ENCODE peak calls at places on chromosomes 6 and 20, in eight cellular contexts. D is K562; W is OCI-LY7; L is CD8-positive, alpha-beta T cell; X is heart right ventricle; F is lung; N is sigmoid colon; Q is colonic mucosa. P is an unnamed sample.

GRCh38 chr20:48470141-48470540 is 357.7 kb downstream of the PREX1 start:
- DNase-seq in D (no peak), W (no peak), L (no peak), X (no peak), F (no peak), N (no peak), Q (no peak), P (no peak)

GRCh38 chr6:24225838-24226237 is 99.8 kb downstream of the NRSN1 start:
- DNase-seq in D (no peak), W (no peak), L (no peak), X (no peak), F (no peak), N (no peak), Q (no peak), P (no peak)

GRCh38 chr6:56772737-56773184 is 130.1 kb upstream of the DST start:
- DNase-seq in D (no peak), W (no peak), L (no peak), X (no peak), F (no peak), N (peak; percentile 78), Q (no peak), P (no peak)

GRCh38 chr6:128131566-128131965 is 230.7 kb upstream of the THEMIS start:
- DNase-seq in D (no peak), W (no peak), L (no peak), X (no peak), F (no peak), N (no peak), Q (no peak), P (no peak)

GRCh38 chr20:37364927-37365272 is 19.0 kb downstream of the SRC start:
- DNase-seq in D (no peak), W (peak; percentile 23), L (no peak), X (no peak), F (no peak), N (peak; percentile 38), Q (no peak), P (no peak)

GRCh38 chr20:50308513-50309279 is 118.1 kb downstream of the CEBPB start:
- DNase-seq in D (peak; percentile 61), W (peak; percentile 50), L (no peak), X (peak; percentile 89), F (peak; percentile 78), N (peak; percentile 99), Q (peak; percentile 68), P (peak; percentile 85)

GRCh38 chr6:47932575-47932974 is 150.7 kb downstream of the OPN5 start:
- DNase-seq in D (no peak), W (no peak), L (no peak), X (no peak), F (no peak), N (no peak), Q (no peak), P (no peak)

GRCh38 chr20:21522479-21523397 is 8.9 kb upstream of the NKX2-2 start:
- DNase-seq in D (no peak), W (no peak), L (no peak), X (no peak), F (no peak), N (no peak), Q (no peak), P (no peak)

GRCh38 chr6:4320860-4321259 is 185.5 kb upstream of the ECI2 start:
- DNase-seq in D (no peak), W (no peak), L (no peak), X (no peak), F (no peak), N (no peak), Q (no peak), P (no peak)

DNA sequence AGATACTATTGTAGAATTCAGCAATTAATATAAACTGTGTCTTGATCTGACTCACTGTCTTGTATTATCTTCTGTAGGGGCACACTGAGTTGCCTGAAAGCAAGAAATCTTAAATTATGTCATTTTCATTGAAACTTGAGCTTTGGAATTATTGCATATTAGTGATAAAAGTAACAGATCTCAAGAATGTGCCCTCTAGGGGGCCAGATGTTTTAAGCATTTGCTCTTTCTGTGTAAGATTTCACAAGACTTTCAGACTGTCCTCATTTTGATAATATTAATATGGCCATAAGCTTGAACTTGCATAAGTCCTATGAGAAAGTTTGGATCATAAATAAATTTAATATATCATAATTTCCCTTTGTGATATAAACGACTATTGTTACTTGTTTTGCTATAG is 55.5 kb upstream of the MYO6 start:
- DNase-seq in D (no peak), W (no peak), L (no peak), X (no peak), F (no peak), N (no peak), Q (no peak), P (no peak)
- TF ChIP-seq CTCF in D (no peak), W (peak; percentile 56), L (no peak), X (no peak), F (no peak), N (no peak), Q (no peak), P (no peak)

GRCh38 chr6:62615366-62616015 is 329.5 kb upstream of the KHDRBS2 start:
- DNase-seq in D (no peak), W (no peak), L (no peak), X (no peak), F (peak; percentile 68), N (no peak), Q (no peak), P (no peak)
- H3K27ac ChIP-seq in D (no peak overlapping the region), W (no peak overlapping the region), L (no peak overlapping the region), X (no peak overlapping the region), F (no peak overlapping the region), N (no peak overlapping the region), Q (no peak overlapping the region), P (no peak overlapping the region)

DNA sequence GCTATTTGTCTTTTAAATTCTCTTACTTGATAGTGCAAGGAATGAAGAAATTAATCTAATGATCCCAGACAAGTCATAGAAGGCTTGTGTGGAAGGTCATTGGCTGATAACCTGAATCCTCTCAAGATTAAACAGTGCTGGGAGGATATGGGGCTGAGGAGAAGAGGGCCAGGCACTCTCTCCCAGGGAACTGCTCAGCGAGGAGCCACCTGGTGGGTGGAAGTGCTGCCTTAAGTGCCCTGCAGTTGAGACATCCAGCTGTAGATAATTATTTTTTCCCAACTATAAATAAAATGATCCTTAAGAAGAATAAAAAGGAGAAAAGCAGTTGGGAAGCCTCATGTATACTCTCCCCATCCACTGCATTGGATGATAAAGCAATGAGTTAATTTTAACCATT is 47.9 kb downstream of the BTBD3 start:
- DNase-seq in D (no peak), W (no peak), L (no peak), X (no peak), F (no peak), N (no peak), Q (no peak), P (no peak)
- TF ChIP-seq CTCF in D (no peak), W (no peak), L (no peak), X (no peak), F (no peak), N (no peak), Q (no peak), P (no peak)

DNA sequence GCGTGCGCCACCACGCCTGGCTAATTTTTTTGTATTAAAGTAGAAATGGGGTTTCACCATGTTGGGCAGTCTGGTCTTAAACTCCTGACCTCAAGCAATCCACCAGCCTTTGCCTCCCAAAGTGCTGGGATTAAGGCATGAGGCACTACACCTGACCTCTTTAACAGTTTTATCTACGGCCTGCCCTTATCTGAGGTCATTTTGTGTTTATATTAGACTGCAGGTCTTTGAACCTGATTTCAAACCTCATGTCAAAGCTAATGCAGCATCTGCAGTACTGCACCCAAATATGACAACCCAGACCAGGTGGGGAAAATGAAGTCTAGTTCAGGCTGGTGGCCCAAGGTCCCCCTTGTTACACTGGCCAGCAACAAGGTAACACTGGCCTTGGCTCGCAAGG is 89.3 kb upstream of the ARMC2 start:
- DNase-seq in D (no peak), W (no peak), L (no peak), X (no peak), F (no peak), N (no peak), Q (no peak), P (no peak)
- H3K27ac ChIP-seq in D (no peak overlapping the region), W (no peak overlapping the region), L (no peak overlapping the region), X (no peak overlapping the region), F (no peak overlapping the region), N (no peak overlapping the region), Q (no peak overlapping the region), P (no peak overlapping the region)

GRCh38 chr6:137870744-137871247 is 3.7 kb downstream of the TNFAIP3 start:
- DNase-seq in D (no peak), W (peak; percentile 39), L (no peak), X (no peak), F (no peak), N (no peak), Q (no peak), P (peak; percentile 26)
- TF ChIP-seq CTCF in D (no peak), W (peak; percentile 20), L (no peak), X (no peak), F (no peak), N (no peak), Q (no peak), P (no peak)

P was measured in WERI-Rb-1.